ENCODE peak calls at places on chromosomes 7 and 10, in five cellular contexts. B is HAP-1; E is stimulated activated CD4-positive, alpha-beta T cell treated with anti-CD3 and anti-CD28 coated beads, Interleukin-2, amount 100 ng/mL, for 48 hours; A is stimulated activated naive CD8-positive, alpha-beta T cell treated with anti-CD3 and anti-CD28 coated beads, Interleukin-15, Interleukin-2, amounts not matched to agents 100 U/mL and 50 U/mL, for 24 hours; S is iris pigment epithelial cell. N is an unnamed sample.

GRCh38 chr10:47241256-47241655 is 58.7 kb upstream of the GDF10 start:
- DNase-seq in B (no peak), E (no peak), A (no peak), S (no peak), N (no peak)

GRCh38 chr7:104934665-104935064 is 79.3 kb upstream of the KMT2E start:
- DNase-seq in B (no peak), E (no peak), A (no peak), S (no peak), N (no peak)

GRCh38 chr7:100546129-100546867 is 7.3 kb downstream of the AGFG2 start:
- DNase-seq in B (no peak), E (no peak), A (no peak), S (peak), N (no peak)

GRCh38 chr10:29105516-29106215 is 183.2 kb upstream of the LYZL1 start:
- DNase-seq in B (no peak), E (no peak), A (no peak), S (peak), N (no peak)

GRCh38 chr7:143988986-143989745 is 11.0 kb upstream of the OR6B1 start:
- DNase-seq in B (no peak), E (no peak), A (no peak), S (peak), N (no peak)

GRCh38 chr7:39217752-39218151 is 240.0 kb downstream of the POU6F2 start:
- DNase-seq in B (peak), E (no peak), A (no peak), S (no peak), N (no peak)

GRCh38 chr7:33933611-33934281 is 28.4 kb downstream of the BMPER start:
- DNase-seq in B (no peak), E (no peak), A (no peak), S (peak), N (no peak)

GRCh38 chr7:12158334-12159060 is 52.6 kb upstream of the TMEM106B start:
- DNase-seq in B (no peak), E (no peak), A (no peak), S (peak), N (no peak)

GRCh38 chr10:114683162-114683561 is 25.1 kb upstream of the ABLIM1 start:
- DNase-seq in B (no peak), E (no peak), A (no peak), S (no peak), N (no peak)

GRCh38 chr7:96686305-96686704 is 23.3 kb downstream of the SEM1 start:
- DNase-seq in B (no peak), E (no peak), A (no peak), S (peak), N (no peak)

GRCh38 chr7:28364082-28364481 is 48.2 kb upstream of the CREB5 start:
- DNase-seq in B (no peak), E (no peak), A (no peak), S (no peak), N (no peak)

GRCh38 chr10:31623466-31623865 is 304.4 kb downstream of the ZEB1 start:
- DNase-seq in B (no peak), E (no peak), A (no peak), S (no peak), N (no peak)

GRCh38 chr10:103576862-103577261 is 83.4 kb downstream of the NEURL1 start:
- DNase-seq in B (no peak), E (no peak), A (no peak), S (no peak), N (no peak)

GRCh38 chr10:127392351-127393235 is 156.5 kb upstream of the NPS start:
- DNase-seq in B (no peak), E (no peak), A (no peak), S (no peak), N (no peak)

GRCh38 chr10:79303631-79304478 is 43.4 kb upstream of the PPIF start:
- DNase-seq in B (no peak), E (no peak), A (no peak), S (no peak), N (no peak)

GRCh38 chr10:116849271-116850057 is at the start of gene ENO4:
- DNase-seq in B (no peak), E (no peak), A (peak), S (peak), N (peak)

GRCh38 chr7:159033956-159034938 is 110.4 kb downstream of the VIPR2 start:
- DNase-seq in B (no peak), E (no peak), A (no peak), S (no peak), N (no peak)

GRCh38 chr10:31602541-31603244 is 283.7 kb downstream of the ZEB1 start:
- DNase-seq in B (no peak), E (no peak), A (no peak), S (peak), N (peak)

GRCh38 chr7:74502216-74502891 is 48.6 kb downstream of the GTF2IRD1 start:
- DNase-seq in B (no peak), E (no peak), A (no peak), S (no peak), N (no peak)

GRCh38 chr7:127322351-127322750 is 69.6 kb upstream of the GRM8 start:
- DNase-seq in B (no peak), E (no peak), A (no peak), S (no peak), N (no peak)

GRCh38 chr10:1159131-1160061 is 103.2 kb downstream of the WDR37 start:
- DNase-seq in B (no peak), E (no peak), A (no peak), S (no peak), N (no peak)